ENCODE peak calls at places on chromosomes 5 and 9, in seven cellular contexts. I is K562, O is GM23248, C is IMR-90, U is MM.1S, Q is neuronal stem cell, X is mammary epithelial cell. B is an unnamed sample.

GRCh38 chr9:121434946-121435345 is 64.7 kb downstream of the GGTA1 start:
- DNase-seq in I (no peak), O (peak), C (peak), U (no peak), Q (no peak), X (peak), B (no peak)

GRCh38 chr9:16044116-16044881 is 491.5 kb downstream of the CCDC171 start:
- DNase-seq in I (no peak), O (no peak), C (peak), U (no peak), Q (no peak), X (no peak), B (no peak)

GRCh38 chr5:7396169-7397004 is 449 bp downstream of the ADCY2 start:
- DNase-seq in I (no peak), O (peak), C (no peak), U (peak), Q (no peak), X (no peak), B (no peak)

GRCh38 chr9:20509464-20509863 is 112.8 kb downstream of the MLLT3 start:
- DNase-seq in I (no peak), O (no peak), C (no peak), U (no peak), Q (no peak), X (no peak), B (no peak)

GRCh38 chr5:177529247-177529901 is 12.6 kb upstream of the DDX41 start:
- DNase-seq in I (peak), O (no peak), C (no peak), U (no peak), Q (no peak), X (no peak), B (no peak)

GRCh38 chr5:37112383-37112991 is 136.7 kb downstream of the CPLANE1 start:
- DNase-seq in I (no peak), O (no peak), C (peak), U (peak), Q (no peak), X (no peak), B (no peak)

GRCh38 chr5:58019614-58020013 is 440.3 kb downstream of the PLK2 start:
- DNase-seq in I (peak), O (no peak), C (no peak), U (no peak), Q (no peak), X (no peak), B (no peak)

GRCh38 chr9:107637421-107638420 is 148.2 kb upstream of the KLF4 start:
- DNase-seq in I (no peak), O (peak), C (peak), U (peak), Q (peak), X (peak), B (peak)

GRCh38 chr5:170591055-170591454 is 87.2 kb downstream of the KCNIP1 start:
- DNase-seq in I (no peak), O (no peak), C (no peak), U (no peak), Q (no peak), X (no peak), B (no peak)

GRCh38 chr5:2753452-2754409 is 2.3 kb upstream of the IRX2 start:
- DNase-seq in I (no peak), O (peak), C (no peak), U (no peak), Q (no peak), X (peak), B (no peak)

GRCh38 chr5:2752059-2752874 is 790 bp upstream of the IRX2 start:
- DNase-seq in I (no peak), O (peak), C (no peak), U (no peak), Q (no peak), X (peak), B (no peak)

GRCh38 chr5:2754621-2755370 is 3.3 kb upstream of the IRX2 start:
- DNase-seq in I (no peak), O (peak), C (no peak), U (no peak), Q (no peak), X (peak), B (no peak)

GRCh38 chr5:2751592-2752021 is at the start of gene IRX2:
- DNase-seq in I (no peak), O (peak), C (peak), U (no peak), Q (peak), X (peak), B (peak)

GRCh38 chr5:2752875-2753435 is 1.5 kb upstream of the IRX2 start:
- DNase-seq in I (no peak), O (peak), C (no peak), U (no peak), Q (no peak), X (peak), B (no peak)
- H3K9ac ChIP-seq in I (no peak), O (peak), C (no peak), U (no peak), Q (peak), X (peak), B (peak)

GRCh38 chr5:1447772-1448361 is 2.6 kb upstream of the SLC6A3 start:
- DNase-seq in I (no peak), O (no peak), C (no peak), U (no peak), Q (no peak), X (no peak), B (no peak)
- H3K9ac ChIP-seq in I (no peak), O (no peak), C (no peak), U (no peak), Q (no peak), X (no peak), B (no peak)

GRCh38 chr5:43020294-43020711 is 19.8 kb downstream of the ANXA2R start:
- DNase-seq in I (no peak), O (no peak), C (peak), U (no peak), Q (no peak), X (no peak), B (no peak)

GRCh38 chr5:43019615-43020293 is 20.4 kb downstream of the ANXA2R start:
- DNase-seq in I (no peak), O (peak), C (peak), U (peak), Q (no peak), X (no peak), B (no peak)

GRCh38 chr5:43016217-43016779 is 23.8 kb downstream of the ANXA2R start:
- DNase-seq in I (no peak), O (no peak), C (no peak), U (no peak), Q (no peak), X (no peak), B (no peak)

GRCh38 chr5:43017438-43017820 is 22.7 kb downstream of the ANXA2R start:
- DNase-seq in I (no peak), O (peak), C (peak), U (no peak), Q (no peak), X (no peak), B (no peak)

DNA sequence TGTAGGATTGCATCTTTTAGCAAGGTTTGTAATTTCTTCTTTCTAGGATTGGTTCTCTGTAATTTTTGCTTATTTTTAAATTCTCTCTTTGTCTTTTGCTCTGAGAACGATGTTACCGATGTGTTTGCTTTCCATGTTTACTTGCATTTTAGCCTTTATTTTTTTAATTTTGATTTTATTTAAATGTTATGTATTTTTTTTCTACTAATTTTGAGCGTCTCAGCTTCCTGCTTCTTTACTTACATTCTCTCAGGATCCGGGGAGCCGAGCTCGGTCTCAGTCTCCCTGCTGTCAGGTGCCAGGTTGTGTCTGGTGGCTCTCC is 20.9 kb downstream of the ANXA2R start:
- DNase-seq in I (no peak), O (no peak), C (no peak), U (no peak), Q (no peak), X (no peak), B (no peak)
- H3K9ac ChIP-seq in I (no peak), O (peak), C (peak), U (peak), Q (no peak), X (no peak), B (no peak)

GRCh38 chr9:136782452-136782851 is 8.7 kb upstream of the TMEM141 start:
- DNase-seq in I (no peak), O (no peak), C (no peak), U (no peak), Q (no peak), X (no peak), B (no peak)
- H3K9ac ChIP-seq in I (no peak), O (no peak), C (no peak), U (no peak), Q (no peak), X (no peak), B (no peak)